ENCODE peak calls at places on chromosomes 4 and X, in four cellular contexts. One of them, this sample, is unnamed.

GRCh38 chrX:56233682-56234081 is 1.5 kb downstream of the KLF8 start:
- DNase-seq in T-helper 9 cell: no peak
- DNase-seq in GM13976: peak
- DNase-seq in sciatic nerve: peak
- DNase-seq in this sample: peak

GRCh38 chr4:2927696-2928075 is 35.5 kb downstream of the NOP14 start:
- DNase-seq in T-helper 9 cell: no peak
- DNase-seq in sciatic nerve: no peak
- DNase-seq in GM13976: no peak
- DNase-seq in this sample: no peak

GRCh38 chrX:24870143-24870542 is 145.6 kb downstream of the ARX start:
- DNase-seq in sciatic nerve: no peak
- DNase-seq in GM13976: no peak
- DNase-seq in T-helper 9 cell: no peak
- DNase-seq in this sample: no peak

GRCh38 chr4:150302553-150302952 is 224.3 kb downstream of the DCLK2 start:
- DNase-seq in sciatic nerve: no peak
- DNase-seq in GM13976: no peak
- DNase-seq in T-helper 9 cell: no peak
- DNase-seq in this sample: no peak

GRCh38 chr4:146255874-146256273 is 41.5 kb downstream of the REELD1 start:
- DNase-seq in T-helper 9 cell: no peak
- DNase-seq in GM13976: no peak
- DNase-seq in sciatic nerve: no peak
- DNase-seq in this sample: no peak

GRCh38 chr4:101187837-101188236 is 159.5 kb downstream of the PPP3CA start:
- DNase-seq in T-helper 9 cell: no peak
- DNase-seq in GM13976: no peak
- DNase-seq in sciatic nerve: no peak
- DNase-seq in this sample: no peak

GRCh38 chr4:17770845-17771244 is 10.6 kb downstream of the FAM184B start:
- DNase-seq in T-helper 9 cell: no peak
- DNase-seq in GM13976: no peak
- DNase-seq in sciatic nerve: no peak
- DNase-seq in this sample: no peak

GRCh38 chrX:5876984-5877655 is 351.5 kb downstream of the NLGN4X start:
- DNase-seq in sciatic nerve: no peak
- DNase-seq in GM13976: peak
- DNase-seq in T-helper 9 cell: no peak
- DNase-seq in this sample: no peak

GRCh38 chr4:139367421-139368090 is 65.3 kb upstream of the NDUFC1 start:
- DNase-seq in GM13976: no peak
- DNase-seq in sciatic nerve: no peak
- DNase-seq in T-helper 9 cell: no peak
- DNase-seq in this sample: no peak

GRCh38 chr4:80393246-80393969 is 57.9 kb downstream of the CFAP299 start:
- DNase-seq in sciatic nerve: no peak
- DNase-seq in T-helper 9 cell: no peak
- DNase-seq in GM13976: no peak
- DNase-seq in this sample: no peak

This sample was measured in GM10248.